ENCODE peak calls at places on chromosomes 2 and 18, in five cellular contexts. S is IMR-90, N is trophoblast cell, E is mesenchymal stem cell, M is H1. P is an unnamed sample.

GRCh38 chr2:37707393-37707792 is 36.0 kb upstream of the CDC42EP3 start:
- DNase-seq in S (no peak), M (no peak), N (no peak), E (no peak), P (no peak)

GRCh38 chr18:45626330-45627203 is 11.3 kb downstream of the SLC14A2 start:
- DNase-seq in N (no peak), E (peak; percentile 22), M (peak; percentile 13), S (peak; percentile 43), P (peak; percentile 70)

GRCh38 chr2:133434962-133435668 is 133.1 kb downstream of the NCKAP5 start:
- DNase-seq in S (peak; percentile 91), N (peak; percentile 41), E (no peak), M (no peak), P (no peak)

GRCh38 chr2:26612034-26612433 is 29.1 kb downstream of the CIB4 start:
- DNase-seq in M (no peak), N (no peak), E (no peak), S (no peak), P (no peak)

GRCh38 chr2:15313657-15314056 is 247.5 kb downstream of the NBAS start:
- DNase-seq in S (peak; percentile 71), M (no peak), N (no peak), E (peak; percentile 50), P (no peak)

GRCh38 chr2:102074167-102074778 is 68.3 kb upstream of the IL1R1 start:
- DNase-seq in S (no peak), M (no peak), N (no peak), E (no peak), P (no peak)

GRCh38 chr2:168212866-168213265 is 34.5 kb downstream of the STK39 start:
- DNase-seq in S (peak; percentile 82), N (no peak), M (no peak), E (peak; percentile 30), P (no peak)

GRCh38 chr18:62018034-62018760 is 125.4 kb upstream of the RNF152 start:
- DNase-seq in E (peak; percentile 85), N (no peak), S (peak; percentile 95), M (no peak), P (no peak)

GRCh38 chr2:210541280-210541902 is 15.0 kb upstream of the CPS1 start:
- DNase-seq in E (peak; percentile 43), S (peak; percentile 12), M (no peak), N (no peak), P (no peak)

GRCh38 chr2:3126171-3126685 is 251.4 kb downstream of the EIPR1 start:
- DNase-seq in M (no peak), E (no peak), N (no peak), S (no peak), P (no peak)

GRCh38 chr18:70121842-70122241 is 83.6 kb downstream of the RTTN start:
- DNase-seq in M (no peak), E (no peak), S (no peak), N (no peak), P (no peak)

GRCh38 chr2:113164234-113164929 is 9.4 kb upstream of the PSD4 start:
- DNase-seq in N (no peak), E (no peak), S (no peak), M (no peak), P (no peak)

GRCh38 chr2:197052371-197052770 is 125.9 kb upstream of the PGAP1 start:
- DNase-seq in N (peak; percentile 21), M (no peak), E (no peak), S (no peak), P (no peak)

GRCh38 chr2:145543155-145543554 is 1023.2 kb upstream of the ZEB2 start:
- DNase-seq in E (no peak), M (no peak), N (no peak), S (no peak), P (no peak)

GRCh38 chr2:224146356-224147160 is 107.5 kb upstream of the SERPINE2 start:
- DNase-seq in N (peak; percentile 13), S (no peak), E (no peak), M (no peak), P (no peak)

GRCh38 chr2:126661702-126662465 is 5.9 kb downstream of the GYPC start:
- DNase-seq in S (no peak), E (peak; percentile 35), M (no peak), N (no peak), P (no peak)

GRCh38 chr2:219733106-219733505 is 105.7 kb downstream of the SLC4A3 start:
- DNase-seq in M (no peak), N (no peak), E (no peak), S (no peak), P (no peak)

GRCh38 chr18:36708366-36708765 is 120.4 kb downstream of the TPGS2 start:
- DNase-seq in N (no peak), M (no peak), E (no peak), S (no peak), P (no peak)

GRCh38 chr2:171547720-171548119 is 25.4 kb downstream of the CYBRD1 start:
- DNase-seq in M (no peak), S (peak; percentile 45), E (no peak), N (no peak), P (no peak)

GRCh38 chr2:62814132-62814531 is 108.6 kb downstream of the EHBP1 start:
- DNase-seq in S (peak; percentile 76), M (no peak), N (no peak), E (peak; percentile 78), P (no peak)

GRCh38 chr2:230627806-230628724 is 84.6 kb upstream of the CAB39 start:
- DNase-seq in E (no peak), N (no peak), S (peak; percentile 78), M (no peak), P (no peak)

GRCh38 chr2:158841839-158842238 is 46.7 kb downstream of the DAPL1 start:
- DNase-seq in S (peak; percentile 25), M (no peak), E (peak; percentile 54), N (no peak), P (no peak)

GRCh38 chr2:99861376-99861760 is 281.0 kb downstream of the AFF3 start:
- DNase-seq in S (peak; percentile 66), E (no peak), N (no peak), M (no peak), P (no peak)

GRCh38 chr2:56240210-56240609 is 56.4 kb downstream of the CCDC85A start:
- DNase-seq in S (no peak), E (no peak), N (no peak), M (no peak), P (no peak)

GRCh38 chr2:171260471-171261424 is 100.1 kb upstream of the TLK1 start:
- DNase-seq in N (no peak), S (no peak), E (no peak), M (peak; percentile 53), P (no peak)

GRCh38 chr18:30987479-30988241 is 54.9 kb downstream of the DSC3 start:
- DNase-seq in N (peak; percentile 62), M (no peak), S (no peak), E (no peak), P (no peak)

GRCh38 chr2:112065486-112065885 is 10.4 kb downstream of the TMEM87B start:
- DNase-seq in M (no peak), N (no peak), S (no peak), E (peak; percentile 50), P (no peak)

GRCh38 chr2:186617771-186618170 is 27.9 kb downstream of the ITGAV start:
- DNase-seq in M (no peak), S (no peak), N (no peak), E (no peak), P (no peak)

GRCh38 chr2:218885981-218886447 is 5.4 kb downstream of the WNT10A start:
- DNase-seq in S (no peak), N (no peak), E (no peak), M (no peak), P (no peak)

GRCh38 chr2:59312967-59313943 is 1072.1 kb upstream of the FANCL start:
- DNase-seq in S (no peak), N (no peak), E (no peak), M (no peak), P (no peak)
- H2AFZ ChIP-seq in S (no peak overlapping the region), N (no peak overlapping the region), E (no peak overlapping the region), M (peak overlapping the region; percentile 5), P (no peak overlapping the region)

GRCh38 chr2:226680674-226681073 is 118.9 kb downstream of the IRS1 start:
- DNase-seq in E (no peak), M (no peak), N (no peak), S (no peak), P (no peak)
- H3K23ac ChIP-seq in E (no peak overlapping the region), M (no peak overlapping the region), N (no peak overlapping the region), S (no peak overlapping the region), P (no peak overlapping the region)

GRCh38 chr2:176129013-176129796 is at the start of gene HOXD8:
- DNase-seq in E (peak; percentile 57), S (peak; percentile 9), N (peak; percentile 24), M (no peak), P (no peak)

GRCh38 chr2:176130917-176131616 is 1.6 kb downstream of the HOXD8 start:
- DNase-seq in E (no peak), N (no peak), S (no peak), M (no peak), P (no peak)

GRCh38 chr2:176131617-176132396 is 2.3 kb downstream of the HOXD8 start:
- DNase-seq in E (no peak), N (peak; percentile 13), S (no peak), M (no peak), P (no peak)

GRCh38 chr2:176129825-176130152 is 284 bp downstream of the HOXD8 start:
- DNase-seq in E (no peak), N (no peak), M (no peak), S (no peak), P (no peak)

DNA sequence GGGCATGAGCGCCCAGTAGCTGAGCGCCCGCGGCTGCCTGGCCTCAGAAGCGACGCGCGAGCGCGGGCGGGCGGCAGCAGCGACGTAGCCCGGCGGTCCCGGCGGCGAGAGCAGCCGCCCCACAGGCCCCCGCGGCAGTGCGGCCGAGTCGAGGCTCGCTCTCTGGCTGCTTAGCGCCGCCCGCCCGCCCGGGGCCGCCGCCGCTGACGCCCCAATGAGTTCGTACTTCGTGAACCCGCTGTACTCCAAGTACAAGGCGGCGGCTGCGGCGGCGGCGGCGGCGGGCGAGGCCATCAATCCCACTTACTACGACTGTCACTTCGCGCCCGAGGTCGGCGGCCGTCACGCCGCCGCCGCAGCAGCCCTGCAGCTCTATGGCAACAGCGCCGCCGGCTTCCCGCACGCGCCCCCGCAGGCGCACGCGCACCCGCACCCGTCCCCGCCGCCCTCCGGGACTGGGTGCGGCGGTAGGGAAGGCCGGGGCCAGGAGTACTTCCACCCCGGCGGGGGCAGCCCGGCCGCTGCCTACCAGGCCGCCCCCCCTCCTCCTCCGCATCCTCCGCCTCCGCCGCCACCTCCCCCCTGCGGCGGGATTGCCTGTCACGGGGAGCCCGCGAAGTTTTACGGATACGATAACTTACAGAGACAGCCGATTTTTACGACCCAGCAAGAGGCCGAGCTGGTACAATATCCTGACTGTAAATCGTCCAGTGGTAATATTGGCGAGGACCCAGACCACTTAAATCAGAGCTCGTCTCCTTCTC is 830 bp downstream of the HOXD8 start:
- DNase-seq in M (no peak), E (peak; percentile 34), N (peak; percentile 33), S (no peak), P (no peak)
- H3K4me3 ChIP-seq in M (no peak overlapping the region), E (peak overlapping the region; percentile 82), N (peak overlapping the region; percentile 46), S (peak overlapping the region; percentile 7), P (peak overlapping the region; percentile 27)

GRCh38 chr2:66455490-66455889 is 20.6 kb downstream of the MEIS1 start:
- DNase-seq in N (no peak), M (no peak), S (no peak), E (no peak), P (no peak)

GRCh38 chr2:66452214-66452613 is 17.3 kb downstream of the MEIS1 start:
- DNase-seq in E (no peak), N (no peak), M (no peak), S (no peak), P (no peak)

GRCh38 chr2:66452917-66453316 is 18.0 kb downstream of the MEIS1 start:
- DNase-seq in N (no peak), E (no peak), S (no peak), M (no peak), P (no peak)

GRCh38 chr2:66457545-66457944 is 22.6 kb downstream of the MEIS1 start:
- DNase-seq in N (no peak), S (no peak), M (no peak), E (no peak), P (no peak)

GRCh38 chr2:66456183-66457041 is 21.5 kb downstream of the MEIS1 start:
- DNase-seq in M (no peak), E (no peak), S (no peak), N (peak; percentile 35), P (no peak)
- H2AFZ ChIP-seq in M (no peak overlapping the region), E (no peak overlapping the region), S (no peak overlapping the region), N (no peak overlapping the region), P (no peak overlapping the region)